ENCODE peak calls at places on chromosomes 7 and 10, in six cellular contexts. I is spleen; T is AG04450; F is Daoy; P is trophoblast cell; K is stimulated activated CD4-positive, alpha-beta T cell treated with anti-CD3 and anti-CD28 coated beads, Interleukin-15, amount 100 ng/mL, for 1 hour. E is an unnamed sample.

GRCh38 chr10:12235796-12236195 is 39.8 kb downstream of the CDC123 start:
- DNase-seq in K (no peak), F (no peak), I (no peak), T (peak; percentile 8), P (no peak), E (no peak)

GRCh38 chr10:117631276-117632151 is 89.0 kb downstream of the EMX2 start:
- DNase-seq in P (no peak), T (no peak), I (no peak), F (no peak), K (no peak), E (no peak)

GRCh38 chr7:94654764-94655561 is 970 bp downstream of the SGCE start:
- DNase-seq in P (no peak), F (peak; percentile 45), K (no peak), T (no peak), I (no peak), E (no peak)

GRCh38 chr10:71814923-71815411 is 36.1 kb downstream of the PSAP start:
- DNase-seq in K (no peak), T (no peak), I (peak; percentile 77), P (no peak), F (no peak), E (no peak)

GRCh38 chr10:20274580-20274979 is 458.3 kb downstream of the PLXDC2 start:
- DNase-seq in F (no peak), T (no peak), K (no peak), P (no peak), I (no peak), E (no peak)

GRCh38 chr10:33273295-33274002 is 61.0 kb downstream of the NRP1 start:
- DNase-seq in K (no peak), T (peak; percentile 88), P (no peak), I (no peak), F (peak; percentile 91), E (peak; percentile 100)

GRCh38 chr7:152342796-152343195 is 93.0 kb downstream of the KMT2C start:
- DNase-seq in I (no peak), F (no peak), K (no peak), P (no peak), T (no peak), E (no peak)

GRCh38 chr7:151570366-151570915 is 50.7 kb upstream of the RHEB start:
- DNase-seq in P (no peak), T (no peak), I (no peak), K (no peak), F (no peak), E (no peak)

GRCh38 chr7:50531928-50532327 is 33.3 kb downstream of the DDC start:
- DNase-seq in F (no peak), T (no peak), K (no peak), I (no peak), P (no peak), E (no peak)

GRCh38 chr10:75505840-75506506 is 74.5 kb downstream of the LRMDA start:
- DNase-seq in T (no peak), P (no peak), I (no peak), K (no peak), F (no peak), E (no peak)

GRCh38 chr10:31929986-31930675 is 1.5 kb upstream of the ARHGAP12 start:
- DNase-seq in F (no peak), T (no peak), K (no peak), I (no peak), P (no peak), E (no peak)

GRCh38 chr7:26420600-26420999 is 128.9 kb downstream of the SNX10 start:
- DNase-seq in T (no peak), F (no peak), I (no peak), K (no peak), P (no peak), E (no peak)

GRCh38 chr7:29609162-29610030 is 45.8 kb downstream of the PRR15 start:
- DNase-seq in K (no peak), I (no peak), T (no peak), F (peak; percentile 90), P (peak; percentile 64), E (no peak)

GRCh38 chr7:111801277-111801676 is 239.0 kb upstream of the IMMP2L start:
- DNase-seq in P (no peak), F (peak; percentile 14), T (no peak), K (no peak), I (no peak), E (no peak)

GRCh38 chr7:102292813-102293798 is 6.4 kb downstream of the SH2B2 start:
- DNase-seq in T (no peak), F (peak; percentile 18), I (no peak), P (no peak), K (no peak), E (no peak)

GRCh38 chr7:42932861-42933591 is 850 bp downstream of the MRPL32 start:
- DNase-seq in K (no peak), F (peak; percentile 45), P (no peak), T (no peak), I (no peak), E (no peak)

GRCh38 chr7:41975854-41976253 is 261.2 kb downstream of the GLI3 start:
- DNase-seq in K (no peak), T (no peak), F (no peak), I (no peak), P (no peak), E (no peak)

GRCh38 chr7:38448076-38448475 is 174.6 kb upstream of the TARP start:
- DNase-seq in T (peak; percentile 51), I (no peak), P (no peak), K (no peak), F (peak; percentile 28), E (no peak)

GRCh38 chr7:100759357-100760171 is 26.2 kb downstream of the ZAN start:
- DNase-seq in T (no peak), I (no peak), K (no peak), F (no peak), P (no peak), E (no peak)

GRCh38 chr10:32988604-32989003 is 30.6 kb upstream of the ITGB1 start:
- DNase-seq in P (no peak), T (no peak), F (no peak), I (no peak), K (no peak), E (no peak)

GRCh38 chr7:35848728-35849127 is 47.9 kb downstream of the SEPTIN7 start:
- DNase-seq in K (no peak), I (no peak), P (no peak), F (no peak), T (no peak), E (no peak)

GRCh38 chr7:73945022-73945421 is 83.0 kb upstream of the ELN start:
- DNase-seq in P (no peak), K (no peak), I (no peak), T (no peak), F (no peak), E (no peak)

GRCh38 chr10:97116534-97117162 is 69.1 kb downstream of the SLIT1 start:
- DNase-seq in F (no peak), K (no peak), T (no peak), I (peak; percentile 61), P (no peak), E (no peak)

GRCh38 chr10:124827474-124827873 is 25.9 kb downstream of the ABRAXAS2 start:
- DNase-seq in F (no peak), K (no peak), I (no peak), T (no peak), P (no peak), E (no peak)

GRCh38 chr10:5041471-5042023 is 37.9 kb upstream of the AKR1C2 start:
- DNase-seq in I (no peak), F (no peak), P (no peak), T (no peak), K (no peak), E (no peak)

GRCh38 chr10:119207713-119208552 is 562 bp downstream of the GRK5 start:
- DNase-seq in I (peak; percentile 93), K (no peak), T (no peak), F (peak; percentile 56), P (peak; percentile 57), E (peak; percentile 40)

GRCh38 chr7:71220210-71220695 is 88.3 kb downstream of the GALNT17 start:
- DNase-seq in I (no peak), K (no peak), T (no peak), F (no peak), P (no peak), E (no peak)